ENCODE peak calls at places on chromosomes 3 and 15, in six cellular contexts. Q is neural crest cell, A is foreskin fibroblast, N is suprapubic skin, D is hepatocyte, C is uterus. U is an unnamed sample.

GRCh38 chr15:81924667-81925183 is 121.1 kb downstream of the MEX3B start:
- DNase-seq in A (no peak), Q (no peak), D (no peak), C (no peak), N (no peak), U (no peak)

GRCh38 chr3:65107174-65107573 is 419.4 kb upstream of the ADAMTS9 start:
- DNase-seq in N (no peak), Q (no peak), A (peak; percentile 51), D (peak; percentile 22), C (peak; percentile 31), U (no peak)

GRCh38 chr3:111732248-111732879 is 126.7 kb upstream of the PHLDB2 start:
- DNase-seq in Q (no peak), C (no peak), N (no peak), A (no peak), D (peak; percentile 63), U (no peak)

GRCh38 chr15:58306591-58307312 is 125.0 kb upstream of the LIPC start:
- DNase-seq in Q (no peak), D (no peak), C (no peak), N (no peak), A (peak; percentile 39), U (no peak)

GRCh38 chr3:189160519-189161309 is 11.1 kb upstream of the TPRG1 start:
- DNase-seq in N (no peak), C (no peak), D (no peak), A (no peak), Q (no peak), U (no peak)

GRCh38 chr3:39752751-39753150 is 56.7 kb upstream of the MYRIP start:
- DNase-seq in Q (no peak), C (no peak), N (no peak), A (peak; percentile 27), D (no peak), U (no peak)

GRCh38 chr3:174409085-174409743 is 449.9 kb upstream of the NAALADL2 start:
- DNase-seq in D (no peak), C (no peak), A (no peak), Q (no peak), N (no peak), U (no peak)

GRCh38 chr3:21449738-21450137 is 301.3 kb downstream of the ZNF385D start:
- DNase-seq in D (no peak), N (no peak), Q (no peak), C (no peak), A (no peak), U (no peak)

GRCh38 chr3:189260556-189261493 is 89.1 kb downstream of the TPRG1 start:
- DNase-seq in D (peak; percentile 7), A (no peak), N (no peak), C (peak; percentile 45), Q (no peak), U (no peak)

GRCh38 chr3:72597756-72598195 is 250.5 kb downstream of the SHQ1 start:
- DNase-seq in Q (no peak), C (no peak), N (no peak), D (no peak), A (peak; percentile 18), U (no peak)

GRCh38 chr3:30924763-30925162 is 30.3 kb upstream of the GADL1 start:
- DNase-seq in Q (no peak), N (no peak), C (no peak), A (no peak), D (no peak), U (no peak)

GRCh38 chr3:117589454-117589853 is 879.9 kb downstream of the TUSC7 start:
- DNase-seq in C (no peak), Q (no peak), D (no peak), A (no peak), N (no peak), U (no peak)

GRCh38 chr15:26166429-26166828 is 303.3 kb upstream of the ATP10A start:
- DNase-seq in D (no peak), C (no peak), Q (no peak), N (no peak), A (no peak), U (no peak)

GRCh38 chr15:100891316-100892012 is 11.8 kb downstream of the ALDH1A3 start:
- DNase-seq in N (no peak), A (peak; percentile 35), C (peak; percentile 13), D (no peak), Q (peak; percentile 67), U (no peak)

GRCh38 chr3:26236511-26236910 is 386.1 kb upstream of the LRRC3B start:
- DNase-seq in Q (no peak), N (no peak), D (no peak), C (peak; percentile 19), A (no peak), U (no peak)

GRCh38 chr15:70362911-70363310 is 265.2 kb upstream of the TLE3 start:
- DNase-seq in D (peak; percentile 69), N (no peak), Q (peak; percentile 36), A (peak; percentile 25), C (no peak), U (no peak)

GRCh38 chr3:140093742-140094141 is 158.8 kb downstream of the CLSTN2 start:
- DNase-seq in Q (no peak), D (peak; percentile 62), C (peak; percentile 91), A (peak; percentile 71), N (no peak), U (no peak)

GRCh38 chr3:140089403-140090072 is 154.6 kb downstream of the CLSTN2 start:
- DNase-seq in A (no peak), D (no peak), C (no peak), Q (no peak), N (no peak), U (no peak)

GRCh38 chr3:140091143-140091542 is 156.2 kb downstream of the CLSTN2 start:
- DNase-seq in Q (no peak), C (no peak), D (peak; percentile 11), N (no peak), A (no peak), U (no peak)

GRCh38 chr3:140096037-140096436 is 161.1 kb downstream of the CLSTN2 start:
- DNase-seq in Q (no peak), D (no peak), N (no peak), A (no peak), C (no peak), U (no peak)

DNA sequence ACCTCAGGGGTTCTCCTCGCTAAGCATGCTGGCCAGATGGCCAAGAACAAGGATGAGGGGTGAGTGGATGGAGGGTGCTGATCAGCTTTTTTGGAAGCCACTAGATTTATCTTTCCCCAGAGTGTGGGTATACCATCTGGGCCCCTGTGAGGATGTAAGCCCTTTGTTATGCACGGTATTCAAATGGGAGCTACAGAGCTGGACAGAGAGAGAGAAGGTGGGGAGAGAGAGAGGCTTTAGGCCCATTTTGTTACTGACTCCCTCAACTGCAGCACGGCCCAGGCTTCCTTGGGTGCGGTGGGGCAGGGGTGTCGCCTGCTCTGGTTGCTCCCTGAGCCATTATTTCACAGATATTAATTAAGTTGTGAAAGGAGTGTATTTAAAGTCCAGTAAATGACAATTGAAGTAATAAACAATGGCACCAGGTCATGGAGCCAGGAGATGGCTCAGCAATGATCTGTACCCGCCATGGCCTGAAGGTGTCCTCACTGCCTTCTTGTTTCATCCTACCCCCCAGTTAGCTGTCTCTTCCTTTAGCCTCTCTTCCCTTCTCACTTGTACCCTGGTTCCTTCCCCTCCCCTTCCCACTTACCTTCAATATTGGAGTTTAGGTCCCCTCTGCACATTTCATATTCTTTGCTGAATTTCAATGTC is 158.0 kb downstream of the CLSTN2 start:
- DNase-seq in Q (no peak), D (no peak), A (no peak), C (no peak), N (no peak), U (no peak)
- TF ChIP-seq CTCF in Q (peak; percentile 38), D (no peak), A (no peak), C (no peak), N (no peak), U (peak; percentile 34)

GRCh38 chr3:178706411-178706810 is 170.2 kb downstream of the KCNMB2 start:
- DNase-seq in D (no peak), A (peak; percentile 41), Q (no peak), N (no peak), C (no peak), U (no peak)

GRCh38 chr3:178699810-178700209 is 163.6 kb downstream of the KCNMB2 start:
- DNase-seq in D (no peak), Q (no peak), C (no peak), N (no peak), A (peak; percentile 21), U (no peak)

GRCh38 chr3:178699364-178699763 is 163.1 kb downstream of the KCNMB2 start:
- DNase-seq in N (no peak), C (no peak), A (no peak), D (no peak), Q (no peak), U (no peak)

GRCh38 chr3:178705925-178706324 is 169.7 kb downstream of the KCNMB2 start:
- DNase-seq in N (no peak), Q (no peak), C (no peak), A (peak; percentile 77), D (no peak), U (no peak)

GRCh38 chr3:178703268-178703975 is 167.2 kb downstream of the KCNMB2 start:
- DNase-seq in D (peak; percentile 32), Q (no peak), N (no peak), C (no peak), A (peak; percentile 82), U (no peak)
- TF ChIP-seq CTCF in D (no peak), Q (peak; percentile 15), N (no peak), C (no peak), A (no peak), U (peak; percentile 76)

DNA sequence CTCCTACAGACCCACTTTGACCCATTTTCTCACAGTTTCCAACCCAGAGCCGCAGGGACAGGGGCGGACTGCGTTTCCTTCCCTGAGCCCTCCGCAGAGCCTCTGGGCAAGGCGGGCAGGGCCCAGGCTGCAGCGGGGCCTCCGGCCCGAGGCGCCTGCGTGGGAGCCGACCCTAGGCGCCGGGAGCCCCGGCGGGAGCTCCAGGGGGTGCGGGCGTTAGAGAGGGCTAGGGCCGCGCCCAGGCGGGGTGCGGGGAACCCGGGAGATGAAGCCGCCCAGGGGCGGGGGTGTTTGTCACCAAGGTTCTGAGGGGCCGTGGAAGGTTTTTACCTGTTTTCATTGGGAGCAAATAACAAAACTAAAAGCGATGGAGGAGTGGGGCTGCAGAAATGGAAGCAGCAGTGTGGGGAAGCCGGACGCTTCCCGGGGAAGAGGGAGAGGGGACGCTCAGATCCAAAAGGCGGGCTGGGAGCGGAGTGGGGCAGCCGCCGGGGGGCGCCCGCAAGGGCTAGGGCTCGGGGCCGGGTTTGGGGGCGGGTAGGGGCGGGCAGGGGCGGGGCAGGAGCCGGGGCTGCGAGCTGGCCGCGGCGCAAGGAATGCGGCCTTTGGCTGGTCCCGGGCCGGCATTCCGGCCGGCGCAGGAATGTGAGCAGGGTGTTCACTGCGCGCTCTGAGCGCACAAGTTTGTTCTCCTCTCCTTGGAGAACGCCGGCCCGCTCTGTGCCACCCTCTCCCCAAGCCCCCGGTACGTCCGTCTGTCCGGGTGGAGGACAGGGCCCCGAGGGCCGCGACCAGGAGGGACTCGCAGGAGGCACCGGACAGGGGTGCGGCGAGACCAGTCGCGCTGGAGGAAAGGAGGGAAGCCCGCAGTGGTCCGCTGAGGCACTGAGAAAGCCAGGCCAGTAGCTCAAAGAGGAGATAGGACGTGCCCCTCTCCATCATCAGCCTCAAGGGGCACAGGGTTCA is 61.1 kb downstream of the AMOTL2 start:
- DNase-seq in Q (peak; percentile 44), N (peak; percentile 79), C (peak; percentile 70), D (peak; percentile 81), A (peak; percentile 91), U (peak; percentile 96)
- TF ChIP-seq CTCF in Q (peak; percentile 54), N (no peak), C (peak; percentile 42), D (peak; percentile 62), A (peak; percentile 34), U (peak; percentile 71)

DNA sequence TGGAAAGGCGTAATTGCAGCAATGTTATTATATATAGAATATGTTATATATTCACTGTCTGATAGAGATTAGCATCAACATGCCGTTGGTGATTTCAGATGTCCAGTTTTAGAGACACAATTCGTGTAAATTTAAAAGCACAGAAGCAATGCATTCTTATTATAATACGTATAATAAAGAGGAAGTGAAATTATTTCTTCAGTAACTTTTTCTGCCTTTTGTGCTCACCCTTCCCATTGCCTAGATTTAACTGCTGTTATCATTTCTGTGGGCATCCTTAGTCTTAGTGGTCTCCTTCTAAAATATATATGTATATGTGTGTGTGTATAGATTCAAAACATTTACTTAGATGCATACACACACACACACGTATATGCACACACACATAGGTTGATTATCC is 592.5 kb upstream of the GOLIM4 start:
- DNase-seq in C (no peak), Q (no peak), D (no peak), A (no peak), N (no peak), U (no peak)
- TF ChIP-seq CTCF in C (no peak), Q (no peak), D (no peak), A (no peak), N (no peak), U (no peak)